ENCODE peak calls at places on chromosomes 3 and 15, in five cellular contexts. A is Panc1, X is upper lobe of right lung, C is mesenchymal stem cell, L is A673. B is an unnamed sample. For H3K4me1, the result is how much of the 10 kb centered on the place peaks cover.

GRCh38 chr3:58723197-58723596 is 56.6 kb upstream of the FAM3D start:
- DNase-seq in A (no peak), X (no peak), C (no peak), L (no peak), B (no peak)

GRCh38 chr3:67075295-67075694 is 77.2 kb downstream of the KBTBD8 start:
- DNase-seq in A (no peak), X (no peak), C (no peak), L (no peak), B (no peak)

GRCh38 chr3:101873619-101874018 is 24.3 kb downstream of the NFKBIZ start:
- DNase-seq in A (no peak), X (no peak), C (peak), L (no peak), B (no peak)

GRCh38 chr15:27183182-27183581 is 212.2 kb downstream of the GABRG3 start:
- DNase-seq in A (no peak), X (no peak), C (no peak), L (no peak), B (no peak)

GRCh38 chr3:140727886-140728285 is 50.0 kb downstream of the TRIM42 start:
- DNase-seq in A (no peak), X (no peak), C (no peak), L (no peak), B (no peak)

GRCh38 chr3:126555795-126556636 is 2.7 kb downstream of the C3orf22 start:
- DNase-seq in A (no peak), X (peak), C (no peak), L (no peak), B (no peak)

GRCh38 chr3:25817107-25817506 is 27.2 kb downstream of the OXSM start:
- DNase-seq in A (no peak), X (no peak), C (no peak), L (no peak), B (no peak)

GRCh38 chr15:69643971-69644370 is 191.4 kb downstream of the RPLP1 start:
- DNase-seq in A (no peak), X (no peak), C (no peak), L (no peak), B (no peak)

GRCh38 chr3:171654809-171655208 is 155.5 kb downstream of the PLD1 start:
- DNase-seq in A (no peak), X (no peak), C (no peak), L (peak), B (no peak)

GRCh38 chr3:24566927-24567326 is 72.3 kb upstream of the THRB start:
- DNase-seq in A (no peak), X (no peak), C (no peak), L (no peak), B (no peak)

GRCh38 chr3:141699907-141700306 is 38.2 kb upstream of the RNF7 start:
- DNase-seq in A (no peak), X (no peak), C (no peak), L (no peak), B (no peak)

GRCh38 chr15:70020229-70020628 is 77.5 kb downstream of the TLE3 start:
- DNase-seq in A (no peak), X (no peak), C (no peak), L (no peak), B (no peak)

GRCh38 chr3:147396709-147397046 is 9.7 kb downstream of the ZIC4 start:
- DNase-seq in A (no peak), X (no peak), C (no peak), L (no peak), B (no peak)

GRCh38 chr15:66765478-66766281 is 63.6 kb downstream of the SMAD6 start:
- DNase-seq in A (no peak), X (peak), C (peak), L (peak), B (no peak)

GRCh38 chr3:157529751-157530150 is 26.5 kb upstream of the VEPH1 start:
- DNase-seq in A (no peak), X (no peak), C (no peak), L (no peak), B (no peak)

GRCh38 chr15:31338879-31339557 is 12.4 kb downstream of the KLF13 start:
- DNase-seq in A (no peak), X (peak), C (peak), L (peak), B (no peak)

GRCh38 chr15:22981336-22981840 is 1.2 kb upstream of the CYFIP1 start:
- DNase-seq in A (no peak), X (no peak), C (no peak), L (no peak), B (peak)

GRCh38 chr3:58471025-58471887 is 20.6 kb upstream of the KCTD6 start:
- DNase-seq in A (peak), X (no peak), C (peak), L (peak), B (peak)

GRCh38 chr3:166390303-166390702 is 553.1 kb upstream of the BCHE start:
- DNase-seq in A (no peak), X (no peak), C (no peak), L (peak), B (no peak)

GRCh38 chr3:172892158-172892557 is 141.6 kb downstream of the ECT2 start:
- DNase-seq in A (no peak), X (no peak), C (peak), L (peak), B (no peak)

GRCh38 chr3:119631529-119631928 is 28.9 kb downstream of the POPDC2 start:
- DNase-seq in A (no peak), X (no peak), C (no peak), L (no peak), B (no peak)

GRCh38 chr15:40762919-40763800 is 708 bp upstream of the GCHFR start:
- DNase-seq in A (no peak), X (peak), C (no peak), L (peak), B (peak)

GRCh38 chr3:126125341-126125740 is 41.4 kb upstream of the SLC41A3 start:
- DNase-seq in A (no peak), X (no peak), C (no peak), L (no peak), B (no peak)

GRCh38 chr3:114408763-114409162 is 114.9 kb downstream of the TIGIT start:
- DNase-seq in A (no peak), X (no peak), C (no peak), L (peak), B (no peak)

GRCh38 chr3:137970914-137971831 is 38.8 kb upstream of the CLDN18 start:
- DNase-seq in A (no peak), X (peak), C (peak), L (peak), B (peak)

GRCh38 chr3:99920530-99921376 is 103.1 kb downstream of the CMSS1 start:
- DNase-seq in A (no peak), X (peak), C (peak), L (peak), B (no peak)

GRCh38 chr3:69422751-69423150 is 36.9 kb upstream of the FRMD4B start:
- DNase-seq in A (no peak), X (no peak), C (peak), L (no peak), B (no peak)

GRCh38 chr3:49780080-49780967 is 6.0 kb downstream of the IP6K1 start:
- DNase-seq in A (no peak), X (peak), C (peak), L (no peak), B (no peak)

GRCh38 chr3:66402596-66403267 is 98.1 kb downstream of the LRIG1 start:
- DNase-seq in A (no peak), X (no peak), C (no peak), L (no peak), B (no peak)

GRCh38 chr15:82895983-82896382 is 56.5 kb downstream of the HOMER2 start:
- DNase-seq in A (no peak), X (no peak), C (no peak), L (no peak), B (peak)

GRCh38 chr3:50652709-50653108 is 22.0 kb upstream of the DOCK3 start:
- DNase-seq in A (no peak), X (peak), C (no peak), L (no peak), B (no peak)

GRCh38 chr3:10432156-10432845 is 73.1 kb downstream of the ATP2B2 start:
- DNase-seq in A (no peak), X (peak), C (no peak), L (no peak), B (no peak)

GRCh38 chr3:37955918-37956317 is 34.7 kb upstream of the VILL start:
- DNase-seq in A (no peak), X (no peak), C (no peak), L (peak), B (no peak)
- H3K4me1 ChIP-seq in A (under half), X (under half), C (under half), L (under half), B (under half)

GRCh38 chr15:74791667-74792066 is 9.8 kb downstream of the CSK start:
- DNase-seq in A (no peak), X (no peak), C (no peak), L (no peak), B (no peak)
- H3K4me1 ChIP-seq in A (half or more), X (half or more), C (half or more), L (under half), B (half or more)

DNA sequence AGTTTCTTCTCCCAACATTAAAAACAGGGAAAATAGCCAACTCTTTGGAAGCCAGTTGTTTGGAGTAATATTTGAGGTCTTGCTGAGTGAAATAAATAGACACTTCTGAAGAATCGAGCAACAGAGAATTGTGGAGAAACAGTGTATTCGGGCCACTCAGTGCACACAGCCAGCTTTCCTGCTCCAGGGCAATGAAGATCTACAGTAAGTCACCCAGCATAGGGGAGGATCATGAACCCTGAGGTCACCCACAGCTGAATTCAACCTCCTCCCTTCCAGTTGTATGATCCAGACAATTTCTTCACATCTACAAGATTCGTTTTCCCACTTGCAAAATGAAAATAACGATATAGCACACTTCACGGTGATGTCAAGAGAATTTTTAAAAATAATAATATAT is 161.7 kb upstream of the BCL6 start:
- DNase-seq in A (no peak), X (no peak), C (no peak), L (no peak), B (no peak)
- H3K4me1 ChIP-seq in A (under half), X (under half), C (under half), L (under half), B (under half)

GRCh38 chr15:33005582-33005981 is 188.9 kb downstream of the FMN1 start:
- DNase-seq in A (no peak), X (no peak), C (no peak), L (no peak), B (no peak)
- H3K4me1 ChIP-seq in A (under half), X (under half), C (under half), L (under half), B (under half)

DNA sequence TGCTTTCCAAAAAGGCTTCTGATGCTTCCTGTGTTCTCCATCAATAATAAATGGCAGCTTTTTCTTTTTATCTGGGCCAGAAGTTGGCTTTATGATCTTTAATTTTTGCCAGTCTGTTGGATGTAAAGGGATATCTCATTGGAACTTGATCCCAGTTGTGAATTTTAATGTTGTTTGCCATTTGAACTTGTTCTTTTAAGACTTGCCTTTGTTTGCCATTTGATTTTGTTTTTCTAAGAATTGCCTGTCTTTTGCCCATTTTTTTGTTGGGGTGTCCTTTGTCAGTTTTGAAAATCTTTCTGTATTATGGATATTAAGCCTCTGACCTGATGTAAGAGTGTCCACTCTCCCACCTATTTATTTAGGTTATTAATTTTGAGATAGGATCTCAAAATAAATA is 9.8 kb downstream of the FXR1 start:
- DNase-seq in A (no peak), X (no peak), C (no peak), L (no peak), B (no peak)
- H3K4me1 ChIP-seq in A (under half), X (under half), C (under half), L (under half), B (under half)

GRCh38 chr3:136730595-136731273 is 21.4 kb downstream of the STAG1 start:
- DNase-seq in A (no peak), X (no peak), C (no peak), L (no peak), B (no peak)
- H3K4me1 ChIP-seq in A (under half), X (under half), C (under half), L (under half), B (under half)

DNA sequence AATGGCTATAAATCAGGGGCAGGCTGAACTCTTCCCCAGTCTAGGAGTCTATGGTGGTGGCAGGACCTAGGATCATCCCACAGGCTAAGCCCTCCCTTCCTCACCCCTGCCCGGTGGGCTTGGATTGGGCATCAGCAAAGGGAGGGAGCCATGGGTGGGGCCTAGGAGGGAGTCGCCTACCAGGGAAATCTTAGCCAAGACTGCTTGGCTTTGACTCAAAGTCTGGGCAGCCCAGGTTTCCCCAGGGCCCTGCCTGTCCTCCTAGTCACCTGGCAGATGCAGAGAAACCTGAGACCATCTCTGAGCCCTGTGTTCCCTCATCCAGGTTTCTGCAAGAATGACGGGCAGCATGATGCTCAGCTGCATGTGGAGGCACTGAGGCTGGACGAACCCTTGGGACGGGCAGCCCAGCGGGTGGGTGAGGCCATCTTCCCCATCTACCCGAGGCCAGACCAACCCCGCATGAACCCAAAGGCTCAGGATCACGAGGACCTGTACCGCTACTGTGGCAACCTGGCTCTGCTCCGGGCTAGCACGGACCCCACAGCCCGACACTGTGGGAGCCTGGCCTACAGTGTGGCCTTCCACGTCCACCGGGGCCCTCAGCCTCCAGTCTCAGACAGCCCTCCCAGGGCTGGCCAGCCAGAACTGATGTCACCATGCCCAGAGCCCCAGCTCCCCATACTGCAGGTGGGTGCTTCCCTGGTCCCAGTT is 15.7 kb upstream of the STRA6 start:
- DNase-seq in A (no peak), X (no peak), C (no peak), L (no peak), B (no peak)
- H3K4me1 ChIP-seq in A (under half), X (under half), C (under half), L (under half), B (under half)